ENCODE peak calls at places on chromosomes 16 and 17, in eight cellular contexts. One of them, this sample, is unnamed. For H3K4me1, the result is how much of the 10 kb centered on the place peaks cover.

GRCh38 chr17:26962255-26963162 is 331.4 kb upstream of the WSB1 start:
- DNase-seq in cardiac muscle cell: no peak
- DNase-seq in tibial nerve: no peak
- DNase-seq in body of pancreas: no peak
- DNase-seq in tibial artery: no peak
- DNase-seq in PC-9: no peak
- DNase-seq in colonic mucosa: no peak
- DNase-seq in psoas muscle: peak
- DNase-seq in this sample: no peak

GRCh38 chr17:66948061-66948750 is 16.3 kb upstream of the CACNG4 start:
- DNase-seq in cardiac muscle cell: no peak
- DNase-seq in tibial nerve: no peak
- DNase-seq in body of pancreas: no peak
- DNase-seq in tibial artery: no peak
- DNase-seq in PC-9: no peak
- DNase-seq in colonic mucosa: no peak
- DNase-seq in psoas muscle: no peak
- DNase-seq in this sample: no peak

GRCh38 chr17:76276069-76276431 is 10.9 kb downstream of the UBALD2 start:
- DNase-seq in cardiac muscle cell: no peak
- DNase-seq in tibial nerve: no peak
- DNase-seq in body of pancreas: no peak
- DNase-seq in tibial artery: no peak
- DNase-seq in PC-9: no peak
- DNase-seq in colonic mucosa: no peak
- DNase-seq in psoas muscle: no peak
- DNase-seq in this sample: no peak

GRCh38 chr17:76196675-76197074 is 43.6 kb downstream of the RNF157 start:
- DNase-seq in cardiac muscle cell: peak
- DNase-seq in tibial nerve: peak
- DNase-seq in body of pancreas: peak
- DNase-seq in tibial artery: peak
- DNase-seq in PC-9: no peak
- DNase-seq in colonic mucosa: no peak
- DNase-seq in psoas muscle: peak
- DNase-seq in this sample: no peak

GRCh38 chr16:65733706-65734105 is 611.8 kb upstream of the CDH11 start:
- DNase-seq in cardiac muscle cell: no peak
- DNase-seq in tibial nerve: no peak
- DNase-seq in body of pancreas: no peak
- DNase-seq in tibial artery: no peak
- DNase-seq in PC-9: no peak
- DNase-seq in colonic mucosa: no peak
- DNase-seq in psoas muscle: no peak
- DNase-seq in this sample: no peak

GRCh38 chr16:85403693-85404092 is 209.4 kb upstream of the GSE1 start:
- DNase-seq in cardiac muscle cell: no peak
- DNase-seq in tibial nerve: no peak
- DNase-seq in body of pancreas: no peak
- DNase-seq in tibial artery: no peak
- DNase-seq in PC-9: no peak
- DNase-seq in colonic mucosa: peak
- DNase-seq in psoas muscle: no peak
- DNase-seq in this sample: no peak

GRCh38 chr17:1362065-1362848 is 37.8 kb downstream of the YWHAE start:
- DNase-seq in cardiac muscle cell: no peak
- DNase-seq in tibial nerve: no peak
- DNase-seq in body of pancreas: no peak
- DNase-seq in tibial artery: no peak
- DNase-seq in PC-9: no peak
- DNase-seq in colonic mucosa: no peak
- DNase-seq in psoas muscle: no peak
- DNase-seq in this sample: no peak

GRCh38 chr17:40224707-40225092 is 5.6 kb downstream of the WIPF2 start:
- DNase-seq in cardiac muscle cell: peak
- DNase-seq in tibial nerve: peak
- DNase-seq in body of pancreas: peak
- DNase-seq in tibial artery: peak
- DNase-seq in PC-9: no peak
- DNase-seq in colonic mucosa: peak
- DNase-seq in psoas muscle: no peak
- DNase-seq in this sample: peak

GRCh38 chr17:30196504-30196903 is 39.0 kb downstream of the SLC6A4 start:
- DNase-seq in cardiac muscle cell: no peak
- DNase-seq in tibial nerve: no peak
- DNase-seq in body of pancreas: no peak
- DNase-seq in tibial artery: no peak
- DNase-seq in PC-9: no peak
- DNase-seq in colonic mucosa: no peak
- DNase-seq in psoas muscle: no peak
- DNase-seq in this sample: no peak

GRCh38 chr16:1676661-1677060 is 1.4 kb upstream of the JPT2 start:
- DNase-seq in cardiac muscle cell: no peak
- DNase-seq in tibial nerve: no peak
- DNase-seq in body of pancreas: no peak
- DNase-seq in tibial artery: no peak
- DNase-seq in PC-9: no peak
- DNase-seq in colonic mucosa: no peak
- DNase-seq in psoas muscle: no peak
- DNase-seq in this sample: no peak
- H3K27ac ChIP-seq in cardiac muscle cell: no peak
- H3K27ac ChIP-seq in tibial nerve: no peak
- H3K27ac ChIP-seq in body of pancreas: no peak
- H3K27ac ChIP-seq in tibial artery: no peak
- H3K27ac ChIP-seq in PC-9: no peak
- H3K27ac ChIP-seq in colonic mucosa: no peak
- H3K27ac ChIP-seq in psoas muscle: no peak
- H3K27ac ChIP-seq in this sample: no peak

GRCh38 chr17:79437081-79437480 is 173.8 kb downstream of the RBFOX3 start:
- DNase-seq in cardiac muscle cell: no peak
- DNase-seq in tibial nerve: no peak
- DNase-seq in body of pancreas: no peak
- DNase-seq in tibial artery: no peak
- DNase-seq in PC-9: no peak
- DNase-seq in colonic mucosa: no peak
- DNase-seq in psoas muscle: no peak
- DNase-seq in this sample: no peak

GRCh38 chr17:79435962-79436361 is 174.9 kb downstream of the RBFOX3 start:
- DNase-seq in cardiac muscle cell: no peak
- DNase-seq in tibial nerve: no peak
- DNase-seq in body of pancreas: no peak
- DNase-seq in tibial artery: no peak
- DNase-seq in PC-9: no peak
- DNase-seq in colonic mucosa: no peak
- DNase-seq in psoas muscle: no peak
- DNase-seq in this sample: no peak

GRCh38 chr17:79438936-79439335 is 171.9 kb downstream of the RBFOX3 start:
- DNase-seq in cardiac muscle cell: no peak
- DNase-seq in tibial nerve: no peak
- DNase-seq in body of pancreas: no peak
- DNase-seq in tibial artery: no peak
- DNase-seq in PC-9: no peak
- DNase-seq in colonic mucosa: no peak
- DNase-seq in psoas muscle: no peak
- DNase-seq in this sample: no peak

GRCh38 chr17:79439493-79439892 is 171.4 kb downstream of the RBFOX3 start:
- DNase-seq in cardiac muscle cell: no peak
- DNase-seq in tibial nerve: no peak
- DNase-seq in body of pancreas: no peak
- DNase-seq in tibial artery: no peak
- DNase-seq in PC-9: no peak
- DNase-seq in colonic mucosa: no peak
- DNase-seq in psoas muscle: no peak
- DNase-seq in this sample: no peak

GRCh38 chr17:79438045-79438444 is 172.8 kb downstream of the RBFOX3 start:
- DNase-seq in cardiac muscle cell: no peak
- DNase-seq in tibial nerve: no peak
- DNase-seq in body of pancreas: no peak
- DNase-seq in tibial artery: no peak
- DNase-seq in PC-9: no peak
- DNase-seq in colonic mucosa: no peak
- DNase-seq in psoas muscle: no peak
- DNase-seq in this sample: no peak
- TF ChIP-seq CTCF in cardiac muscle cell: no peak
- TF ChIP-seq CTCF in tibial nerve: no peak
- TF ChIP-seq CTCF in body of pancreas: no peak
- TF ChIP-seq CTCF in tibial artery: no peak
- TF ChIP-seq CTCF in PC-9: no peak
- TF ChIP-seq CTCF in colonic mucosa: no peak
- TF ChIP-seq CTCF in psoas muscle: no peak
- TF ChIP-seq CTCF in this sample: no peak

GRCh38 chr16:280552-280951 is at the start of gene ARHGDIG:
- DNase-seq in cardiac muscle cell: no peak
- DNase-seq in tibial nerve: no peak
- DNase-seq in body of pancreas: no peak
- DNase-seq in tibial artery: no peak
- DNase-seq in PC-9: no peak
- DNase-seq in colonic mucosa: no peak
- DNase-seq in psoas muscle: peak
- DNase-seq in this sample: no peak
- H3K4me1 ChIP-seq in cardiac muscle cell: under half
- H3K4me1 ChIP-seq in tibial nerve: under half
- H3K4me1 ChIP-seq in body of pancreas: under half
- H3K4me1 ChIP-seq in tibial artery: under half
- H3K4me1 ChIP-seq in PC-9: under half
- H3K4me1 ChIP-seq in colonic mucosa: under half
- H3K4me1 ChIP-seq in psoas muscle: under half
- H3K4me1 ChIP-seq in this sample: under half

DNA sequence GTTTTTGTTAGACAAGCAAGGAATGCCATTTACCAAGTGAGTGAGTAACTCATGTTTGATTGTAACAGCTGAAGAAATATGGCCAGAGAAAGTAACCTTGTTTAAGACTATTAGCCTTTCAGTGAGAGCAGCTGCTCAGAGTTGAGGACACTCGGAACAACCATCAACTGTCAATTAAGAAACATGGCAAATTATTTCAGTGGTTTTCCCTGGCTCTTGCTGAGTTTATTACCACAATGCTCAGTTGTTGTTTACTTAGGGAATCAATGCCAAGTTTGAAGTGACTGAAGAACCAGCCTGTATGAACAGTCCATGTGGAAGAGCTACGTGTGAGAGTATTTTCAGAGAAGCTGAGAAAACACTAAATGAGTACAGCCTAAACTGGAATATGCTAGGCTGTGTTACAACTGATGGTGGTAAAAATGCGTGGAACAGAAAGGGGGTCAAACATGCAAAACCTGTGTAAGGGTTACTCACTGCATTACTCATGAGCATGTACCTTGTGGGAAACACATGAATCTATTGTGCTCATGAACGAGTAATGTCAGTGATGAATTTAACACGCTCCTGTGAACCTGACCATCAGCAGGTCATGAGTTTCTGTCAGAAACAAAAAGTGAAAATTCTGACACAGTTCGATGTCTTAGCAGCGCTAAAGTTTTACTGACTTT is 33.7 kb downstream of the GNA13 start:
- DNase-seq in cardiac muscle cell: peak
- DNase-seq in tibial nerve: no peak
- DNase-seq in body of pancreas: no peak
- DNase-seq in tibial artery: no peak
- DNase-seq in PC-9: no peak
- DNase-seq in colonic mucosa: no peak
- DNase-seq in psoas muscle: no peak
- DNase-seq in this sample: no peak
- H3K27ac ChIP-seq in cardiac muscle cell: peak
- H3K27ac ChIP-seq in tibial nerve: peak
- H3K27ac ChIP-seq in body of pancreas: peak
- H3K27ac ChIP-seq in tibial artery: peak
- H3K27ac ChIP-seq in PC-9: peak
- H3K27ac ChIP-seq in colonic mucosa: no peak
- H3K27ac ChIP-seq in psoas muscle: peak
- H3K27ac ChIP-seq in this sample: no peak

GRCh38 chr16:89491238-89491869 is 993 bp upstream of the ANKRD11 start:
- DNase-seq in cardiac muscle cell: peak
- DNase-seq in tibial nerve: no peak
- DNase-seq in body of pancreas: no peak
- DNase-seq in tibial artery: no peak
- DNase-seq in PC-9: no peak
- DNase-seq in colonic mucosa: no peak
- DNase-seq in psoas muscle: peak
- DNase-seq in this sample: no peak
- TF ChIP-seq CTCF in cardiac muscle cell: peak
- TF ChIP-seq CTCF in tibial nerve: no peak
- TF ChIP-seq CTCF in body of pancreas: no peak
- TF ChIP-seq CTCF in tibial artery: no peak
- TF ChIP-seq CTCF in PC-9: peak
- TF ChIP-seq CTCF in colonic mucosa: no peak
- TF ChIP-seq CTCF in psoas muscle: peak
- TF ChIP-seq CTCF in this sample: peak